ENCODE peak calls at places on chromosome 21, in four cellular contexts. K is sigmoid colon, P is tibial nerve, Q is ovary. X is an unnamed sample.

GRCh38 chr21:14484188-14485009 is 61.7 kb downstream of the SAMSN1 start:
- DNase-seq in K (no peak), P (no peak), Q (no peak), X (no peak)

GRCh38 chr21:39763282-39763970 is 18.4 kb downstream of the IGSF5 start:
- DNase-seq in K (no peak), P (no peak), Q (peak), X (no peak)

GRCh38 chr21:46052703-46053651 is 44.9 kb upstream of the COL6A2 start:
- DNase-seq in K (peak), P (no peak), Q (peak), X (no peak)

GRCh38 chr21:33211732-33212131 is 18.0 kb upstream of the IFNAR2 start:
- DNase-seq in K (no peak), P (no peak), Q (no peak), X (no peak)

GRCh38 chr21:37407719-37408455 is 41.3 kb downstream of the DYRK1A start:
- DNase-seq in K (no peak), P (no peak), Q (no peak), X (no peak)

GRCh38 chr21:39004776-39005605 is 178.3 kb downstream of the PSMG1 start:
- DNase-seq in K (peak), P (no peak), Q (peak), X (peak)

GRCh38 chr21:34530264-34530663 is 18.3 kb upstream of the KCNE1 start:
- DNase-seq in K (no peak), P (no peak), Q (no peak), X (no peak)

GRCh38 chr21:38610573-38611251 is 112.4 kb upstream of the ERG start:
- DNase-seq in K (no peak), P (no peak), Q (no peak), X (no peak)

DNA sequence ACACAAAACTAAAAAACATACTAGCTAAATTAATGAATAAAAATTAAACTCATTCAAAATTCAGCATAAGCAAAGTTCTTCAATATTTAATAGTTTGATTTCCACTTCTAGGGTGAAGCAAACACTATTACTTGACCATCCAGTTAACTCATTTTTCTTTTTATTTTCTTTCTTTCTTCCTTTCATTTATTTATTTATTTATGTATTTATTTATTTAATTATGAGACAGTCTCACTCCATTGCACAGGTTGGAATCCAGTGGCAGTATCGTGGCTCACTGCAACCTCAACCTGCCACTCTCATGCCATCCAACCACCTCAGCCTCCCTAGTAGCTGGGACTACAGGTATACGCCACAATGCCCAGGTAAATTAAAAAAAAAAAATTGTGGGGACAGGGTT is 2069.5 kb downstream of the NCAM2 start:
- DNase-seq in K (no peak), P (no peak), Q (no peak), X (no peak)
- TF ChIP-seq EP300 in K (no peak), P (no peak), Q (no peak), X (no peak)

DNA sequence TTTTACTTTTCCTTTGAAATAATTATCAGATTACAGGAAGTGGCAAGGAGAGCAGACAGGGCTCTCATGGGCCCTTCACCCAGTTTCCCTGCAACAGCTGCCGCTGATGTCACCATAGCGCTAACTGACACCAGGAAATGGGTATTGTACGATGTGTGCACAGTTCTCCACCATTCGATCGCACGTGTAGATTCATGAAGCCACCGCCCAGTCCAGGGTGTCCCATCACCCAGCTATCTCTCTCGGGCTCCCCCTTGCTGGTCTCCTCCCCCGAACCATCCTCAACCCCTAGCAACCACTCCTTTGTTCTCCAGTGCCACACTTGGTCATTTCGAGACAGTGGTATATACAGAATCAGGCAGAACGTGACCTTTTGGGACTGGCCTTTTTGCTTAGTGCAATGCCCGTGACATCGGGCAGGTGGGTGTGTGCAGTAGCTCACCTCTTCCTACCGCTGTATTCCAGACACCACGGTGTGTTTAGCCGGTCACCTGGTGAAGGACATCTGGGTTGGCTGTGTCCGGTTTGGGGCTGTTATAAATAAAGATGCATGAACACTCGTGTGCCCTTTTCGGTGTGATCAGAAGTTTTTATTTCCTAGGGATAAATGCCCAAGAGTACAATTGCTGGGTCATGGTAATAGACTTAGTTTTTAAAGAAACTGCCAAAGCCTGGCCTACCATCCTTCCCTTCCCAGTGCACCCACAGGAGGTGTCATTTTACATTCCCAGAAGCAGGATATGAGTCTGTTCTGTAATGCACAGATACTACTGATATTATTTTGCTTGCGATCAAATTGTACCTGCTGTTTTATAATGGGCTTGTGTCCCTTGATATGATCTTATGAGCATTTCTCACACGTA is 118.5 kb downstream of the CRYAA start:
- DNase-seq in K (no peak), P (no peak), Q (no peak), X (peak)
- TF ChIP-seq EP300 in K (no peak), P (no peak), Q (no peak), X (no peak)

GRCh38 chr21:21688877-21689276 is 690.7 kb downstream of the NCAM2 start:
- DNase-seq in K (no peak), P (no peak), Q (no peak), X (no peak)

DNA sequence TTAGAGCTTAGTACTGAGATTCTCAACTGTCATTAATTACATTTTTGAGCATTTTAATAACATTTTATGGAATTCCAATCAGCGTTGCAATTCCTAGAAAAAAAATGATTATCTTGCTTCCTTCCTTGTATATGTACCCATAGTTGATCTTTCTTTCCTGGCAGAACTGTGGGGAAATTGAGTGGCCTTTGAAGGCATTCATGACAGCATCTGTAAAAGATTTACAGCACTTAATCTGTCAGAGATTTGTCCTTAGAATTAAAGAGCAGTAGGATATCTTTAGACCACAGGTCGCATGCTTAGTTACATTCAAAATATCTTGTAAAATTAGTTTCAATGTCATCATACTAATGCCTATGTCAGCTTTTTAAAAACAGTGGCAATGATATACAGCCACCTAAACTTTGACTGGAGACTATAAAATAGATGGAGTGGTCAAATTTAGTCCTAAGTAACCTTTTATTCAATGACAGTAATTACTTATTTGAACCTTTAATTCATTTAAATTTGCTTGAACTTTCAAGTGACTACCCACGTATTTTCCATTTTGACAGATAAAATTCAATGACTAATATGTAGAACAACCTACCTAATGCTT is 692.0 kb downstream of the NCAM2 start:
- DNase-seq in K (no peak), P (no peak), Q (no peak), X (no peak)
- TF ChIP-seq EP300 in K (no peak), P (no peak), Q (no peak), X (no peak)

GRCh38 chr21:42499430-42500106 is 3.5 kb upstream of the RSPH1 start:
- DNase-seq in K (no peak), P (no peak), Q (no peak), X (no peak)
- TF ChIP-seq EP300 in K (no peak), P (no peak), Q (no peak), X (no peak)

GRCh38 chr21:41109174-41109573 is 58.8 kb upstream of the BACE2 start:
- DNase-seq in K (no peak), P (no peak), Q (no peak), X (no peak)
- TF ChIP-seq EP300 in K (no peak), P (no peak), Q (no peak), X (no peak)

GRCh38 chr21:28568692-28569091 is 424.0 kb downstream of the LTN1 start:
- DNase-seq in K (no peak), P (no peak), Q (no peak), X (no peak)
- TF ChIP-seq EP300 in K (no peak), P (no peak), Q (no peak), X (no peak)

GRCh38 chr21:42748620-42749176 is 95.3 kb downstream of the PDE9A start:
- DNase-seq in K (peak), P (no peak), Q (no peak), X (no peak)
- TF ChIP-seq EP300 in K (no peak), P (peak), Q (no peak), X (no peak)